ENCODE peak calls at places on chromosome 18, in six cellular contexts. V is H54; D is NCI-H774; O is CD8-positive, alpha-beta memory T cell; P is KBM-7; I is endothelial cell of umbilical vein. G is an unnamed sample.

GRCh38 chr18:54558609-54559585 is 32.1 kb upstream of the DYNAP start:
- DNase-seq in P (peak), I (peak), O (no peak), V (no peak), D (no peak), G (no peak)

GRCh38 chr18:62716679-62717058 is 1.3 kb downstream of the PHLPP1 start:
- DNase-seq in D (no peak), I (peak), V (peak), P (peak), O (peak), G (peak)

GRCh38 chr18:34970106-34970505 is 71.1 kb upstream of the MAPRE2 start:
- DNase-seq in P (no peak), I (no peak), D (no peak), V (no peak), O (no peak), G (no peak)

GRCh38 chr18:42028232-42028832 is 73.3 kb downstream of the PIK3C3 start:
- DNase-seq in I (peak), D (no peak), O (peak), P (peak), V (no peak), G (peak)

GRCh38 chr18:36025025-36025424 is 42.3 kb downstream of the RPRD1A start:
- DNase-seq in D (no peak), P (no peak), V (no peak), I (peak), O (no peak), G (no peak)

GRCh38 chr18:56009451-56009850 is 421.5 kb upstream of the TCF4 start:
- DNase-seq in O (no peak), P (no peak), V (no peak), D (no peak), I (no peak), G (no peak)

GRCh38 chr18:55513199-55513598 is 74.8 kb downstream of the TCF4 start:
- DNase-seq in O (no peak), I (no peak), D (no peak), P (no peak), V (no peak), G (no peak)

GRCh38 chr18:69935319-69936190 is 12.1 kb downstream of the CD226 start:
- DNase-seq in P (peak), O (peak), I (no peak), V (no peak), D (no peak), G (no peak)

GRCh38 chr18:47184419-47185050 is 8.4 kb upstream of the IER3IP1 start:
- DNase-seq in P (peak), I (peak), D (no peak), V (no peak), O (no peak), G (no peak)

GRCh38 chr18:28177828-28178635 is 1.1 kb upstream of the CDH2 start:
- DNase-seq in O (no peak), D (peak), I (peak), P (no peak), V (peak), G (peak)

GRCh38 chr18:79191956-79192355 is 122.8 kb downstream of the ATP9B start:
- DNase-seq in D (no peak), V (no peak), P (no peak), I (no peak), O (no peak), G (no peak)

GRCh38 chr18:8319798-8320477 is 289.3 kb upstream of the RAB12 start:
- DNase-seq in V (no peak), O (no peak), D (no peak), I (no peak), P (no peak), G (no peak)

GRCh38 chr18:78711971-78712370 is 267.6 kb upstream of the SALL3 start:
- DNase-seq in O (no peak), V (no peak), P (no peak), I (no peak), D (no peak), G (no peak)

GRCh38 chr18:13725566-13726227 is 661 bp downstream of the FAM210A start:
- DNase-seq in V (no peak), O (no peak), I (peak), D (no peak), P (no peak), G (no peak)